ENCODE peak calls at places on chromosomes 11 and 22, in six cellular contexts. Z is ovary, X is gastrocnemius medialis, S is IMR-90, K is tibial nerve, U is body of pancreas. I is an unnamed sample.

GRCh38 chr11:46675288-46675851 is 25.0 kb downstream of the ARHGAP1 start:
- DNase-seq in S (peak; percentile 72), X (peak; percentile 84), Z (peak; percentile 79), K (peak; percentile 57), U (peak; percentile 85), I (no peak)

GRCh38 chr11:85930879-85931366 is 75.7 kb downstream of the CCDC83 start:
- DNase-seq in S (no peak), Z (no peak), X (no peak), U (no peak), K (no peak), I (no peak)

GRCh38 chr11:69791266-69791665 is 16.1 kb upstream of the FGF4 start:
- DNase-seq in S (peak; percentile 61), Z (no peak), U (no peak), X (no peak), K (no peak), I (peak; percentile 29)

GRCh38 chr11:88629496-88629895 is 292.0 kb upstream of the CTSC start:
- DNase-seq in K (no peak), X (no peak), Z (no peak), U (no peak), S (peak; percentile 47), I (no peak)

GRCh38 chr11:116192509-116193206 is 580.1 kb downstream of the BUD13 start:
- DNase-seq in K (no peak), Z (no peak), U (no peak), S (no peak), X (no peak), I (no peak)

GRCh38 chr11:120254788-120255518 is 15.0 kb downstream of the POU2F3 start:
- DNase-seq in Z (no peak), U (no peak), X (no peak), S (no peak), K (no peak), I (no peak)

GRCh38 chr11:123083623-123084029 is 21.7 kb upstream of the HSPA8 start:
- DNase-seq in K (peak; percentile 65), Z (peak; percentile 93), X (peak; percentile 81), U (peak; percentile 81), S (peak; percentile 99), I (peak; percentile 83)

GRCh38 chr22:49081926-49082325 is 745.7 kb downstream of the BRD1 start:
- DNase-seq in X (no peak), Z (no peak), S (no peak), U (no peak), K (no peak), I (no peak)

GRCh38 chr22:20494978-20495860 is at the start of gene KLHL22:
- DNase-seq in U (peak; percentile 43), X (no peak), K (no peak), S (peak; percentile 26), Z (no peak), I (no peak)

GRCh38 chr22:36641902-36642640 is 61.5 kb downstream of the CACNG2 start:
- DNase-seq in X (no peak), K (no peak), Z (no peak), S (peak; percentile 36), U (no peak), I (no peak)

GRCh38 chr11:95985174-95985808 is 61.4 kb upstream of the MTMR2 start:
- DNase-seq in U (no peak), Z (no peak), S (peak; percentile 60), K (no peak), X (no peak), I (no peak)

GRCh38 chr22:44891791-44892190 is 118.0 kb downstream of the PHF21B start:
- DNase-seq in Z (no peak), K (no peak), X (no peak), S (no peak), U (no peak), I (no peak)

GRCh38 chr22:49476800-49477400 is 350.8 kb downstream of the BRD1 start:
- DNase-seq in S (no peak), U (no peak), X (no peak), Z (no peak), K (no peak), I (no peak)

GRCh38 chr11:89495951-89496350 is 4.8 kb upstream of the NOX4 start:
- DNase-seq in K (no peak), S (peak; percentile 93), U (no peak), Z (peak; percentile 15), X (peak; percentile 48), I (no peak)

GRCh38 chr22:37053310-37054077 is 2.0 kb downstream of the KCTD17 start:
- DNase-seq in Z (no peak), K (no peak), X (no peak), S (no peak), U (no peak), I (no peak)

GRCh38 chr11:62315416-62315815 is 16.5 kb upstream of the SCGB1D4 start:
- DNase-seq in U (no peak), S (no peak), Z (no peak), X (no peak), K (no peak), I (no peak)

GRCh38 chr11:82903843-82904586 is 2.5 kb downstream of the DDIAS start:
- DNase-seq in Z (no peak), K (no peak), U (no peak), S (no peak), X (no peak), I (no peak)

GRCh38 chr11:34513674-34513995 is at the start of gene ELF5:
- DNase-seq in U (no peak), S (no peak), Z (no peak), X (no peak), K (no peak), I (no peak)

GRCh38 chr22:41934284-41935014 is 7.8 kb upstream of the TNFRSF13C start:
- DNase-seq in U (no peak), X (no peak), Z (no peak), S (no peak), K (no peak), I (no peak)
- TF ChIP-seq POLR2A in U (no peak), X (no peak), Z (no peak), S (no peak), K (no peak), I (no peak)

GRCh38 chr11:130145328-130145812 is 14.2 kb upstream of the ST14 start:
- DNase-seq in X (no peak), Z (no peak), K (no peak), U (no peak), S (no peak), I (no peak)

GRCh38 chr11:130144721-130145327 is 14.8 kb upstream of the ST14 start:
- DNase-seq in Z (no peak), K (no peak), U (no peak), S (peak; percentile 20), X (no peak), I (no peak)

GRCh38 chr11:130144129-130144528 is 15.5 kb upstream of the ST14 start:
- DNase-seq in X (no peak), U (no peak), S (no peak), Z (no peak), K (no peak), I (no peak)

GRCh38 chr11:130146797-130147196 is 12.8 kb upstream of the ST14 start:
- DNase-seq in Z (no peak), S (no peak), X (peak; percentile 33), U (peak; percentile 65), K (no peak), I (peak; percentile 34)

DNA sequence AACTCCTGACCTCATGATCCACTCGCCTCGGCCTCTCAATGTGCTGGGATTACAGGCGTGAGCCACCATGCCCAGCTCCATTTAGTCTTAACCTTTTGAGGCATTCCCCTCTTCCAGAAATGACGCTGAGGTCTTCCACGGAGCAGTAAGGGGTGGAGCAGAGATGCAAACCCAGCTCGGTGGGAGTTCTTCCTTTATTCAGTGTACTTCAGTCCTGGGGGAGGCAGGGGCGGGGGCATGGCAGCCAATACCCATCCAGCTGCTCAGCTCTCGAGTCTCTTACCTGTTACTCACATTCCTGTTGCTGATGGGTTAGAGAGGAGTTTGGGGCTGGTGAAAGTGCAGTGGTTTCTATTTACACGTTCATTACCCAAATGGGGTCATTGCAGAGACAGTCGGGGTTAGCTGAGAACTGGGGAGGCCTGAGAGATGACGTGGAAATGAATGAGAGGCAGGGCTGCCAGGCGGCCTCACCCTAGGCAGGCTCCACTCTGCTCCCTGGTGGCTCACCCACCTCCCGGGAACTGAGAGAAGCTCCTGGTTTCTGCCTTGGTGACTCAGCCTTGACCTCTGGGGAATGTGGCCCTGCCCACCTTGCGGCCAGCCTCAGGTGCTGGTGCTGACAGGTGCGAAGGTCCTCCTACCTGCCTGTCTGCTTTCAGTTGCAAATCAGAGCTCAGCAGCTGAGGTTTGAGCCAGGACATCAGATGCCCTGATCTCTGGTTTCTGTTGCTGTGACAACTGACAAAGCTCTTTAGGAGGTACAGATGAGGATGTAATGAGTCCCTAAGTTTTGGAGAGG is 13.4 kb upstream of the ST14 start:
- DNase-seq in S (no peak), K (no peak), U (peak; percentile 74), X (no peak), Z (no peak), I (no peak)
- TF ChIP-seq CTCF in S (no peak), K (no peak), U (no peak), X (no peak), Z (no peak), I (no peak)

GRCh38 chr11:1879342-1879940 is 12.3 kb downstream of the PRR33 start:
- DNase-seq in K (peak; percentile 8), X (no peak), Z (no peak), S (no peak), U (peak; percentile 10), I (no peak)

GRCh38 chr11:1878134-1879031 is 13.3 kb downstream of the PRR33 start:
- DNase-seq in K (peak; percentile 10), X (no peak), Z (no peak), S (no peak), U (peak; percentile 9), I (peak; percentile 42)

GRCh38 chr11:1875093-1875785 is 16.5 kb downstream of the PRR33 start:
- DNase-seq in X (peak; percentile 18), Z (peak; percentile 15), S (no peak), K (no peak), U (no peak), I (no peak)

GRCh38 chr11:1876361-1877063 is 15.2 kb downstream of the PRR33 start:
- DNase-seq in Z (peak; percentile 57), U (peak; percentile 43), K (peak; percentile 25), X (peak; percentile 62), S (no peak), I (peak; percentile 71)

DNA sequence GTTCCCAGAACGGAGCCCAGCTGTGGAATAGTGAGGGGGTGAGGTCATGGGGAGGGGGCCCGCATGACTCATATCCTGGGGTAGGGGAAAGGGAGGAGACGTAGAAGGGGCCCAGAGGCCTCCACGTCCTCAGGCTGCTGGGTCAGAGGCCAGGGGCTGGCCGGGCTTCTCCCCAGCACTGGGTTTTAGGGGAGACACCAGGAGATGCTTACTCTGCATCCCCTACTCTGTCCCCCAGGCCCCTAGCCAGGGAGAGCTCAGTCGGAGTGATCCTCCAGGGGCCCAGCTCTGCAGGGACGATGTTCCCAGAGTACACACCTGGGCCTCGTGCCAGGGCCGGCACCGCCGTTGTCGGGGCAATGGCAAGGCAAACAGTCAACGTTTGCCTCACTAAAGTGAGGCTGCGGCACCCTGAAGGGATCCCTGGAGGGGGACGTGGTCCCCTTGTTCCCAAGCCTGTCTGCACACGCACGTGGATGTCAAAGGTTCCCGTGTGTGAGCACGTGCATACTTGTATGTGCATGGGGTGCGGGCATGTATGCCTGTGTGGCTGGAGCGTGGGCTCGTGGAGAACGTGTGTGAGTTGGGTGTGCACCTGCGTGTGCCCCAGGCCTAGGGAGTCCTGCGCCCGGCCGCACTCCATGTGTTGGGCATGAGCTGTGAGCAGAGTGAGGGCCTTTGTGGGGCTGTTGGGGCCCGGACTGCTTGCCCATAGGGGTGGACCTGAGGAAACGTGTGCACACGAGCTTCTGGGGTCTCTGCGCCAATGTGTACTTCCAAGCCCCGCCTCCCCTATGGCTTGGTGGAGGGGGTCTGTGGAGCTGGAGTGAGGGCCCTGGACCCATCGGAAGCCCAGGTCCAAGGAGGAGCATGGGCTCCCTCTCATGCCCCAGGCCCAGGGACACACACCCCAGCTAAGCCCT is 14.2 kb downstream of the PRR33 start:
- DNase-seq in U (peak; percentile 70), Z (peak; percentile 66), K (peak; percentile 19), S (no peak), X (peak; percentile 36), I (no peak)
- TF ChIP-seq POLR2A in U (no peak), Z (no peak), K (no peak), S (no peak), X (no peak), I (no peak)

GRCh38 chr11:81237139-81237538 is 1496.5 kb downstream of the FAM181B start:
- DNase-seq in X (no peak), U (no peak), Z (no peak), S (peak; percentile 4), K (no peak), I (peak; percentile 25)
- TF ChIP-seq CTCF in X (no peak), U (no peak), Z (peak; percentile 53), S (peak; percentile 29), K (peak; percentile 24), I (peak; percentile 32)

I was measured in testis.